ENCODE peak calls at places on chromosomes 6 and 20, in seven cellular contexts. W, S, O, D, M, K and R are unnamed samples. For H3K36me3, the result is how much of the 10 kb centered on the place peaks cover.

GRCh38 chr20:11792229-11792953 is 125.3 kb upstream of the BTBD3 start:
- DNase-seq in O (no peak), M (no peak), S (no peak), D (no peak), W (no peak), K (no peak), R (no peak)

GRCh38 chr6:39980839-39981580 is 46.7 kb upstream of the MOCS1 start:
- DNase-seq in D (peak), S (peak), W (no peak), O (peak), K (no peak), M (peak), R (no peak)

GRCh38 chr20:35560105-35560511 is 18.2 kb downstream of the ERGIC3 start:
- DNase-seq in K (no peak), O (no peak), S (no peak), D (no peak), M (no peak), W (no peak), R (no peak)

GRCh38 chr6:157670466-157671186 is 152.4 kb upstream of the SNX9 start:
- DNase-seq in D (peak), K (no peak), M (no peak), O (peak), S (peak), W (peak), R (no peak)

GRCh38 chr20:19802099-19802491 is 44.0 kb downstream of the RIN2 start:
- DNase-seq in M (no peak), W (no peak), K (no peak), S (no peak), O (no peak), D (no peak), R (no peak)

GRCh38 chr6:160861824-160862223 is 129.7 kb upstream of the MAP3K4 start:
- DNase-seq in M (no peak), O (no peak), S (no peak), D (no peak), K (no peak), W (no peak), R (no peak)

GRCh38 chr6:107866606-107867301 is 42.6 kb upstream of the SCML4 start:
- DNase-seq in D (no peak), K (no peak), M (peak), W (no peak), O (peak), S (peak), R (no peak)

GRCh38 chr6:42101186-42101657 is 41.2 kb downstream of the C6orf132 start:
- DNase-seq in D (no peak), S (peak), O (no peak), M (peak), K (no peak), W (no peak), R (no peak)

GRCh38 chr20:59604770-59605665 is 678 bp downstream of the PHACTR3 start:
- DNase-seq in O (no peak), W (no peak), M (no peak), K (no peak), S (no peak), D (no peak), R (no peak)

GRCh38 chr6:110816677-110817076 is 1.4 kb upstream of the CDK19 start:
- DNase-seq in O (peak), K (no peak), D (no peak), M (no peak), W (no peak), S (no peak), R (no peak)

GRCh38 chr6:57029213-57029612 is 17.3 kb upstream of the KIAA1586 start:
- DNase-seq in W (no peak), M (no peak), D (no peak), S (no peak), O (no peak), K (no peak), R (no peak)

GRCh38 chr6:7219310-7219709 is 93.7 kb downstream of the SSR1 start:
- DNase-seq in W (no peak), O (no peak), K (no peak), M (peak), S (peak), D (no peak), R (no peak)

GRCh38 chr6:27053738-27054137 is 193.8 kb upstream of the PRSS16 start:
- DNase-seq in K (no peak), O (no peak), M (no peak), D (no peak), S (no peak), W (no peak), R (no peak)

GRCh38 chr20:3093861-3094361 is 9.4 kb upstream of the AVP start:
- DNase-seq in O (no peak), W (no peak), S (no peak), M (no peak), D (no peak), K (no peak), R (no peak)

GRCh38 chr6:27505209-27506027 is 32.5 kb upstream of the ZNF184 start:
- DNase-seq in S (peak), K (no peak), M (peak), O (peak), D (no peak), W (peak), R (no peak)

GRCh38 chr6:137208279-137208678 is 10.9 kb downstream of the IFNGR1 start:
- DNase-seq in D (no peak), W (no peak), M (no peak), K (no peak), S (no peak), O (no peak), R (no peak)

GRCh38 chr6:13373488-13373886 is 45.1 kb upstream of the TBC1D7 start:
- DNase-seq in O (no peak), K (no peak), D (no peak), S (peak), M (peak), W (no peak), R (no peak)

GRCh38 chr6:42120895-42121865 is 21.2 kb downstream of the C6orf132 start:
- DNase-seq in D (no peak), W (no peak), O (no peak), M (no peak), S (peak), K (no peak), R (peak)

GRCh38 chr20:1897965-1898464 is 2.8 kb downstream of the SIRPA start:
- DNase-seq in S (no peak), O (peak), W (no peak), K (no peak), D (no peak), M (no peak), R (no peak)

GRCh38 chr20:45179166-45179565 is 4.5 kb downstream of the PI3 start:
- DNase-seq in D (no peak), S (no peak), O (no peak), M (no peak), W (no peak), K (no peak), R (no peak)

GRCh38 chr20:51934301-51935002 is 132.1 kb upstream of the SALL4 start:
- DNase-seq in W (no peak), M (no peak), K (no peak), D (no peak), O (no peak), S (no peak), R (no peak)

GRCh38 chr6:33860706-33861474 is 57.1 kb upstream of the MLN start:
- DNase-seq in K (no peak), O (peak), D (no peak), M (peak), S (no peak), W (no peak), R (no peak)

GRCh38 chr6:132530293-132530974 is 7.6 kb upstream of the TAAR9 start:
- DNase-seq in K (no peak), O (peak), D (peak), W (peak), M (peak), S (peak), R (peak)
- TF ChIP-seq CTCF in K (peak), O (peak), D (peak), W (peak), M (peak), S (peak), R (peak)

DNA sequence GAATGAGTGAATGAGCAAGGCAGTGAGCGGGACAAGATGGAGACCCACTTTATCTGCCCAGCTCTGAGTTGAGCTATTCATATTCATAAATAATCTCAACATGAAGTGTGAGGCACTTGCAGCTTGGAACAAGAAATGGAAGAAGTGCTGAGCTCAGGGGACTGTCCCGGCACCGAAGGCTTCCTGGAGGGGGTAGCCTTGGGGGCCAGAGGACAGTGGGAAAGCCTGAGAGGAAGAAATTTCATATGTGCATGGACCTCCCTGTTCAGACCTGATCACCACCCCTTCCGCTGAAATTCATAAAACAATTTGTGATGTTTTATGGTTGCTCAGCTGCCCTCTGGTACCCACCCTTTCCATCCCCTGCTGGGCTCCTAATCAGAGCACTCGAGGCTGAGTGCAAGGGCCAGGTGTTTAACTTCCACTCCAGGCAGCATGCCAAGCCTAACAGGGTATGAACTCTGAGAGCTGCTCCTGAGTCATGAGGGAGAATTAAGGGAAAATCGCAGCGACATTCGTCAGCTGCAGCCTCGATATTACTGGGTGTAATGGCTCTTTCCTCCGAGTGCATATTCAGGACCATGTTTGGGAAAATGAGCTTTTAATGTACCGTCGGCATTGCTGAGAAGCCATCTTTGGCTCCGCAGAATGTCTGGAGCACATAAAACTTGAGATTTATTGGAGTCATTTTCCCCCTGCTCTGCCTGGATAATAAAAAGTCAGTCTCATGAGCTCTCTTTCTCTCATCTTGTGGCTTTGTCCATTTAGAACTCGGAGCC is 103.4 kb downstream of the TOX2 start:
- DNase-seq in S (peak), K (no peak), W (peak), M (peak), D (peak), O (no peak), R (peak)
- H3K4me3 ChIP-seq in S (no peak), K (no peak), W (no peak), M (no peak), D (no peak), O (no peak), R (no peak)

GRCh38 chr6:18213439-18213838 is 50.9 kb downstream of the DEK start:
- DNase-seq in S (no peak), O (no peak), M (no peak), D (no peak), W (no peak), K (no peak), R (no peak)
- H3K36me3 ChIP-seq in S (under half), O (half or more), M (under half), D (half or more), W (under half), K (under half), R (under half)

DNA sequence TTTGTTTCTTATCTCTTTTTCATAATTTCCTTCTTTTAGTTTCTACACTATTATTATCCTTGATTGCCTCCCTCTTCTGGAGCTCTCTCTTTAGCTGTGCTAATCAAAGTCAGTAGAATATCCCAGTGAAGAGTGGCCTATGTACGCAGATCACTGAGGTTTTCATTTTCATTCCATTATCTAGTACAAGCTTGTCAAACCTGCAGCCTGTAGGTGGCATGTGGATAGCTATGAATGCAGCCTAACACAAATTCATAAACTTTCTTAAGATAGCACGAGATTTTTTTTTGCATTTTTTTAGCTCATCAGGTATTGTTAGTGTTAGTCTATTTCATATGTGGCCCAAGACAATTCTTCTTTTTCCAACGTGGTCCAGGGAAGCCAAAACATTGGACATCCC is 825.7 kb upstream of the MAP3K7 start:
- DNase-seq in W (no peak), M (peak), S (no peak), K (no peak), O (no peak), D (no peak), R (no peak)
- TF ChIP-seq CTCF in W (no peak), M (no peak), S (no peak), K (no peak), O (no peak), D (no peak), R (no peak)

GRCh38 chr6:94071835-94072234 is 652.5 kb upstream of the EPHA7 start:
- DNase-seq in K (no peak), W (no peak), O (no peak), D (no peak), M (no peak), S (peak), R (no peak)

GRCh38 chr6:94074764-94075163 is 655.4 kb upstream of the EPHA7 start:
- DNase-seq in S (no peak), D (no peak), K (no peak), W (no peak), M (no peak), O (no peak), R (no peak)
- H3K4me3 ChIP-seq in S (no peak), D (no peak), K (no peak), W (no peak), M (no peak), O (no peak), R (no peak)